ENCODE peak calls at places on chromosomes 4 and X, in four cellular contexts. One of them, this sample, is unnamed.

GRCh38 chr4:75099321-75099720 is 166.4 kb downstream of the PARM1 start:
- DNase-seq in choroid plexus epithelial cell: no peak
- DNase-seq in GDM1: no peak
- DNase-seq in activated T-cell treated with anti-CD3 and anti-CD28 coated beads for 4 hours: no peak
- DNase-seq in this sample: no peak

GRCh38 chr4:101075536-101075935 is 271.8 kb downstream of the PPP3CA start:
- DNase-seq in choroid plexus epithelial cell: no peak
- DNase-seq in GDM1: no peak
- DNase-seq in activated T-cell treated with anti-CD3 and anti-CD28 coated beads for 4 hours: no peak
- DNase-seq in this sample: no peak

GRCh38 chrX:78839711-78840110 is 92.2 kb downstream of the LPAR4 start:
- DNase-seq in choroid plexus epithelial cell: no peak
- DNase-seq in GDM1: no peak
- DNase-seq in activated T-cell treated with anti-CD3 and anti-CD28 coated beads for 4 hours: no peak
- DNase-seq in this sample: no peak

GRCh38 chr4:151117371-151117962 is 18.0 kb downstream of the RPS3A start:
- DNase-seq in choroid plexus epithelial cell: peak; percentile 84
- DNase-seq in GDM1: no peak
- DNase-seq in activated T-cell treated with anti-CD3 and anti-CD28 coated beads for 4 hours: peak; percentile 32
- DNase-seq in this sample: peak; percentile 78

GRCh38 chr4:2290974-2291704 is 29.2 kb upstream of the MXD4 start:
- DNase-seq in choroid plexus epithelial cell: no peak
- DNase-seq in GDM1: peak; percentile 56
- DNase-seq in activated T-cell treated with anti-CD3 and anti-CD28 coated beads for 4 hours: peak; percentile 13
- DNase-seq in this sample: no peak

GRCh38 chr4:84968936-84969335 is 2.4 kb upstream of the WDFY3 start:
- DNase-seq in choroid plexus epithelial cell: no peak
- DNase-seq in GDM1: no peak
- DNase-seq in activated T-cell treated with anti-CD3 and anti-CD28 coated beads for 4 hours: no peak
- DNase-seq in this sample: no peak

GRCh38 chr4:158169931-158170690 is 2.7 kb downstream of the GASK1B start:
- DNase-seq in choroid plexus epithelial cell: peak; percentile 55
- DNase-seq in GDM1: peak; percentile 26
- DNase-seq in activated T-cell treated with anti-CD3 and anti-CD28 coated beads for 4 hours: no peak
- DNase-seq in this sample: peak; percentile 43

GRCh38 chrX:67587946-67588624 is 44.3 kb downstream of the AR start:
- DNase-seq in choroid plexus epithelial cell: no peak
- DNase-seq in GDM1: no peak
- DNase-seq in activated T-cell treated with anti-CD3 and anti-CD28 coated beads for 4 hours: no peak
- DNase-seq in this sample: peak; percentile 26

GRCh38 chrX:113305496-113305895 is 464.9 kb upstream of the AMOT start:
- DNase-seq in choroid plexus epithelial cell: peak; percentile 0
- DNase-seq in GDM1: no peak
- DNase-seq in activated T-cell treated with anti-CD3 and anti-CD28 coated beads for 4 hours: no peak
- DNase-seq in this sample: peak; percentile 59

GRCh38 chr4:14787894-14788293 is 214.4 kb upstream of the CPEB2 start:
- DNase-seq in choroid plexus epithelial cell: peak; percentile 43
- DNase-seq in GDM1: peak; percentile 14
- DNase-seq in activated T-cell treated with anti-CD3 and anti-CD28 coated beads for 4 hours: no peak
- DNase-seq in this sample: no peak

GRCh38 chrX:115531818-115532403 is 29.1 kb upstream of the PLS3 start:
- DNase-seq in choroid plexus epithelial cell: peak; percentile 50
- DNase-seq in GDM1: no peak
- DNase-seq in activated T-cell treated with anti-CD3 and anti-CD28 coated beads for 4 hours: no peak
- DNase-seq in this sample: peak; percentile 39

GRCh38 chr4:151688003-151688784 is 72.6 kb downstream of the GATB start:
- DNase-seq in choroid plexus epithelial cell: peak; percentile 44
- DNase-seq in GDM1: no peak
- DNase-seq in activated T-cell treated with anti-CD3 and anti-CD28 coated beads for 4 hours: no peak
- DNase-seq in this sample: no peak

GRCh38 chr4:105569851-105570207 is 17.4 kb downstream of the ARHGEF38 start:
- DNase-seq in choroid plexus epithelial cell: no peak
- DNase-seq in GDM1: no peak
- DNase-seq in activated T-cell treated with anti-CD3 and anti-CD28 coated beads for 4 hours: no peak
- DNase-seq in this sample: no peak